ENCODE peak calls at places on chromosome 22, in five cellular contexts. T is left lung; B is CD8-positive, alpha-beta T cell; L is stimulated activated naive CD8-positive, alpha-beta T cell treated with anti-CD3 and anti-CD28 coated beads, Interleukin-15, amount 100 ng/mL, for 72 hours; U is activated naive CD8-positive, alpha-beta T cell treated with anti-CD3 and anti-CD28 coated beads, Interleukin-2, amount 10 ng/mL, durations not matched to agents 7 days and 5 days. O is an unnamed sample.

GRCh38 chr22:38570841-38571364 is 920 bp upstream of the DMC1 start:
- ATAC-seq in L (peak), T (peak), B (peak), U (peak), O (peak)

GRCh38 chr22:17829691-17830040 is 55.4 kb upstream of the BID start:
- ATAC-seq in U (no peak), T (peak), L (no peak), B (no peak), O (peak)

GRCh38 chr22:21936151-21936778 is 16.4 kb downstream of the PPM1F start:
- ATAC-seq in U (no peak), T (peak), L (no peak), B (no peak), O (no peak)

GRCh38 chr22:21025763-21026755 is 6.3 kb downstream of the SLC7A4 start:
- ATAC-seq in B (no peak), U (no peak), T (no peak), L (no peak), O (peak)

GRCh38 chr22:50192056-50192824 is 6.5 kb downstream of the TRABD start:
- ATAC-seq in L (peak), U (no peak), B (no peak), T (no peak), O (no peak)

GRCh38 chr22:49969751-49970527 is 9.4 kb downstream of the PIM3 start:
- ATAC-seq in U (no peak), T (no peak), L (peak), B (peak), O (no peak)

GRCh38 chr22:50440544-50441249 is 34.1 kb downstream of the SBF1 start:
- ATAC-seq in U (no peak), T (no peak), B (no peak), L (no peak), O (no peak)

GRCh38 chr22:35102663-35103062 is 36.7 kb downstream of the ISX start:
- ATAC-seq in T (peak), B (no peak), U (no peak), L (no peak), O (no peak)

GRCh38 chr22:19868773-19869471 is 14.2 kb upstream of the GNB1L start:
- ATAC-seq in L (no peak), T (no peak), B (no peak), U (no peak), O (peak)

GRCh38 chr22:35754761-35755160 is 37.1 kb downstream of the APOL5 start:
- ATAC-seq in L (no peak), T (no peak), U (no peak), B (no peak), O (peak)

GRCh38 chr22:40050258-40050657 is 55.5 kb downstream of the FAM83F start:
- ATAC-seq in L (no peak), U (no peak), T (no peak), B (no peak), O (peak)

GRCh38 chr22:42719133-42719532 is 1.5 kb downstream of the A4GALT start:
- ATAC-seq in U (no peak), L (no peak), B (no peak), T (no peak), O (no peak)

GRCh38 chr22:31614781-31615480 is 47.1 kb downstream of the PISD start:
- ATAC-seq in B (no peak), T (no peak), L (no peak), U (no peak), O (no peak)

GRCh38 chr22:26322179-26322905 is 106.7 kb upstream of the ASPHD2 start:
- ATAC-seq in T (no peak), U (no peak), L (no peak), B (no peak), O (no peak)

GRCh38 chr22:46593211-46593676 is 26.9 kb upstream of the GRAMD4 start:
- ATAC-seq in L (peak), T (peak), U (peak), B (peak), O (no peak)

GRCh38 chr22:32852346-32853251 is 51.1 kb downstream of the TIMP3 start:
- ATAC-seq in B (no peak), T (peak), U (no peak), L (no peak), O (peak)

GRCh38 chr22:49011769-49012598 is 815.7 kb downstream of the BRD1 start:
- ATAC-seq in L (no peak), B (no peak), T (no peak), U (no peak), O (no peak)

GRCh38 chr22:49672013-49672516 is 155.6 kb downstream of the BRD1 start:
- ATAC-seq in U (no peak), L (no peak), B (no peak), T (no peak), O (no peak)

GRCh38 chr22:33842006-33842354 is 78.3 kb downstream of the LARGE1 start:
- ATAC-seq in L (no peak), T (no peak), B (no peak), U (no peak), O (no peak)

GRCh38 chr22:29855611-29856181 is 17.6 kb upstream of the ASCC2 start:
- ATAC-seq in U (no peak), B (no peak), T (peak), L (no peak), O (no peak)

GRCh38 chr22:27488456-27489224 is 312.9 kb downstream of the MN1 start:
- ATAC-seq in U (no peak), B (no peak), L (no peak), T (no peak), O (no peak)

GRCh38 chr22:22554324-22555284 is 4.5 kb downstream of the PRAME start:
- ATAC-seq in B (no peak), L (no peak), T (no peak), U (no peak), O (no peak)

GRCh38 chr22:35913925-35914324 is 114.7 kb downstream of the RBFOX2 start:
- ATAC-seq in B (no peak), T (no peak), U (no peak), L (no peak), O (no peak)

GRCh38 chr22:31075961-31076360 is 5.2 kb upstream of the SMTN start:
- ATAC-seq in T (peak), U (no peak), B (no peak), L (no peak), O (peak)

GRCh38 chr22:35306350-35306967 is 6.8 kb downstream of the TOM1 start:
- ATAC-seq in U (peak), T (no peak), L (no peak), B (peak), O (no peak)

GRCh38 chr22:27834364-27835185 is 33.0 kb upstream of the MN1 start:
- ATAC-seq in L (no peak), U (no peak), T (no peak), B (no peak), O (no peak)

GRCh38 chr22:29722587-29722986 is 2.8 kb downstream of the CABP7 start:
- ATAC-seq in L (no peak), U (no peak), B (no peak), T (no peak), O (no peak)

GRCh38 chr22:48528221-48528915 is 1299.3 kb downstream of the BRD1 start:
- ATAC-seq in L (no peak), U (no peak), B (no peak), T (peak), O (no peak)

GRCh38 chr22:42745118-42745517 is 24.4 kb upstream of the A4GALT start:
- ATAC-seq in B (no peak), L (no peak), T (peak), U (no peak), O (no peak)

GRCh38 chr22:19597399-19597735 is 73.2 kb upstream of the CLDN5 start:
- ATAC-seq in L (peak), U (peak), B (peak), T (peak), O (peak)

GRCh38 chr22:37943471-37944198 is 9.8 kb downstream of the C22orf23 start:
- ATAC-seq in T (no peak), L (no peak), U (no peak), B (no peak), O (peak)

GRCh38 chr22:37062366-37062655 is 10.8 kb downstream of the KCTD17 start:
- ATAC-seq in U (no peak), L (no peak), T (no peak), B (no peak), O (no peak)

GRCh38 chr22:37274380-37274862 is 7.9 kb upstream of the CYTH4 start:
- ATAC-seq in B (no peak), U (peak), T (peak), L (no peak), O (peak)

O was measured in esophagus mucosa.